ENCODE peak calls at places on chromosome 4, in four cellular contexts. P is WTC11, C is dermis blood vessel endothelial cell, Q is NCI-H1694. W is an unnamed sample.

GRCh38 chr4:56129431-56129861 is 180.7 kb downstream of the CEP135 start:
- DNase-seq in P (peak), C (peak), Q (no peak), W (no peak)

GRCh38 chr4:124060261-124060918 is 652.1 kb downstream of the ANKRD50 start:
- DNase-seq in P (no peak), C (peak), Q (no peak), W (no peak)

GRCh38 chr4:107035711-107036601 is at the start of gene DKK2:
- DNase-seq in P (peak), C (peak), Q (no peak), W (no peak)

GRCh38 chr4:129355529-129355928 is 259.6 kb downstream of the C4orf33 start:
- DNase-seq in P (no peak), C (no peak), Q (no peak), W (no peak)

GRCh38 chr4:77818667-77819408 is at the start of gene CNOT6L:
- DNase-seq in P (peak), C (peak), Q (no peak), W (peak)

GRCh38 chr4:3879681-3880594 is 113.8 kb downstream of the ADRA2C start:
- DNase-seq in P (peak), C (peak), Q (no peak), W (peak)

GRCh38 chr4:47334597-47335185 is 128.8 kb downstream of the COMMD8 start:
- DNase-seq in P (no peak), C (no peak), Q (no peak), W (no peak)

GRCh38 chr4:185202984-185203379 is 818 bp downstream of the CFAP97 start:
- DNase-seq in P (no peak), C (no peak), Q (no peak), W (peak)

GRCh38 chr4:19002170-19002569 is 980.6 kb upstream of the LCORL start:
- DNase-seq in P (peak), C (no peak), Q (no peak), W (no peak)

GRCh38 chr4:105620640-105621323 is 68.4 kb downstream of the ARHGEF38 start:
- DNase-seq in P (no peak), C (no peak), Q (no peak), W (no peak)

GRCh38 chr4:2930821-2931764 is 32.1 kb downstream of the NOP14 start:
- DNase-seq in P (no peak), C (no peak), Q (no peak), W (peak)

GRCh38 chr4:27187786-27188185 is 327.1 kb downstream of the STIM2 start:
- DNase-seq in P (no peak), C (no peak), Q (no peak), W (no peak)

GRCh38 chr4:149911995-149912394 is 96.4 kb upstream of the IQCM start:
- DNase-seq in P (no peak), C (no peak), Q (no peak), W (no peak)

GRCh38 chr4:103306870-103307345 is 108.8 kb upstream of the CENPE start:
- DNase-seq in P (no peak), C (no peak), Q (no peak), W (no peak)

W was measured in activated effector memory CD4-positive, alpha-beta T cell treated with anti-CD3 and anti-CD28 coated beads, Interleukin-2, amount 50 U/mL, for 16 hours.